ENCODE peak calls at places on chromosome 4, in eight cellular contexts. G, D, F, S, I, H, V and K are unnamed samples.

GRCh38 chr4:65943076-65943475 is 272.8 kb upstream of the EPHA5 start:
- DNase-seq in V (no peak), F (peak), G (peak), H (no peak), S (no peak), I (no peak), D (no peak), K (peak)

GRCh38 chr4:123846627-123847026 is 450.0 kb downstream of the SPRY1 start:
- DNase-seq in V (no peak), H (no peak), I (no peak), G (no peak), D (no peak), S (no peak), F (no peak), K (no peak)

GRCh38 chr4:8728536-8729407 is 136.2 kb downstream of the CPZ start:
- DNase-seq in I (no peak), H (peak), D (peak), F (no peak), G (no peak), V (no peak), S (no peak), K (no peak)

GRCh38 chr4:13160906-13161305 is 323.2 kb downstream of the RAB28 start:
- DNase-seq in G (no peak), H (no peak), I (peak), F (no peak), V (no peak), S (no peak), D (no peak), K (peak)

GRCh38 chr4:31482691-31483090 is 762.5 kb downstream of the PCDH7 start:
- DNase-seq in V (no peak), S (no peak), I (no peak), H (no peak), D (no peak), F (no peak), G (no peak), K (no peak)

GRCh38 chr4:163404570-163404969 is 60.9 kb downstream of the NPY5R start:
- DNase-seq in D (no peak), I (no peak), S (no peak), H (no peak), G (peak), F (no peak), V (no peak), K (no peak)

GRCh38 chr4:10203851-10204250 is 87.3 kb upstream of the WDR1 start:
- DNase-seq in G (no peak), H (no peak), F (no peak), D (no peak), V (no peak), I (no peak), S (no peak), K (no peak)

GRCh38 chr4:94160774-94161173 is 46.9 kb upstream of the SMARCAD1 start:
- DNase-seq in I (no peak), V (no peak), D (no peak), S (no peak), F (no peak), H (peak), G (no peak), K (no peak)

GRCh38 chr4:8564595-8564994 is 15.6 kb upstream of the GPR78 start:
- DNase-seq in S (no peak), F (no peak), G (no peak), V (no peak), I (no peak), D (no peak), H (no peak), K (no peak)

GRCh38 chr4:187436251-187436650 is 559.3 kb upstream of the ZFP42 start:
- DNase-seq in F (no peak), I (no peak), D (no peak), S (no peak), H (no peak), V (no peak), G (no peak), K (no peak)

DNA sequence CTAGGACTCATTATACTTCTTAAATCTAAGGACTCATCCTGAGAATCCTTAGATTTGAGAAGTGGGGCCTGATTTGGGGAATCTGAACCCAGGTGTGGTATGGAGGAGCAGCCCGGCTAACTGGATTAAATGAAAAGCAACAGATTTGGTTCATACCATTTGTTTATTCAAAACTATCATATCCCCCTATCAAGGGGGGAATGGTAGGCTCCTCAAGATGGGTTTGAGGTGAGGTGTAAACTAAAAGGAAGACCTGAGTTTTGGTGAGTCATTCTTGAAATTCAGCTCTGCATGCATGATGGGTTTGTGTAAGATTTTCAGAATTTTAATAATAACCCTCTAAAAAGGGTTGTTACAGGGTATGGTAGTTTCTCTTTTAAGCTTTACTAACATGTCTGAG is 53.4 kb downstream of the CASP6 start:
- DNase-seq in F (no peak), I (no peak), D (no peak), V (no peak), H (no peak), S (no peak), G (no peak), K (no peak)
- TF ChIP-seq POLR2A in F (no peak), I (no peak), D (no peak), V (no peak), H (no peak), S (no peak), G (no peak), K (no peak)

GRCh38 chr4:47485047-47485692 is at the start of gene ATP10D:
- DNase-seq in S (peak), G (peak), H (peak), I (peak), F (peak), D (peak), V (peak), K (peak)
- TF ChIP-seq POLR2A in S (peak), G (peak), H (peak), I (peak), F (peak), D (no peak), V (peak), K (peak)

GRCh38 chr4:48137766-48138349 is 3.8 kb upstream of the TXK start:
- DNase-seq in F (no peak), H (no peak), G (no peak), S (no peak), V (no peak), I (no peak), D (no peak), K (no peak)

GRCh38 chr4:48138936-48139335 is 4.9 kb upstream of the TXK start:
- DNase-seq in I (no peak), D (no peak), F (no peak), G (no peak), V (no peak), H (no peak), S (no peak), K (no peak)

GRCh38 chr4:48141048-48141447 is 7.0 kb upstream of the TXK start:
- DNase-seq in H (no peak), D (no peak), V (no peak), G (peak), I (peak), S (no peak), F (peak), K (no peak)

GRCh38 chr4:48139688-48140087 is 5.6 kb upstream of the TXK start:
- DNase-seq in G (no peak), S (no peak), D (no peak), I (peak), V (no peak), F (no peak), H (no peak), K (no peak)

GRCh38 chr4:48138511-48138910 is 4.5 kb upstream of the TXK start:
- DNase-seq in D (no peak), H (no peak), G (no peak), V (no peak), F (no peak), S (no peak), I (no peak), K (no peak)
- TF ChIP-seq POLR2A in D (no peak), H (no peak), G (no peak), V (no peak), F (no peak), S (no peak), I (no peak), K (no peak)

GRCh38 chr4:38150766-38151165 is 190.6 kb downstream of the PTTG2 start:
- DNase-seq in G (no peak), D (no peak), F (no peak), S (no peak), V (no peak), I (peak), H (no peak), K (no peak)
- TF ChIP-seq POLR2A in G (no peak), D (no peak), F (no peak), S (no peak), V (no peak), I (no peak), H (no peak), K (no peak)

GRCh38 chr4:7043521-7044414 is 596 bp downstream of the TADA2B start:
- DNase-seq in S (peak), I (peak), G (no peak), F (peak), H (no peak), V (no peak), D (no peak), K (peak)
- TF ChIP-seq POLR2A in S (peak), I (no peak), G (no peak), F (no peak), H (no peak), V (no peak), D (no peak), K (peak)

DNA sequence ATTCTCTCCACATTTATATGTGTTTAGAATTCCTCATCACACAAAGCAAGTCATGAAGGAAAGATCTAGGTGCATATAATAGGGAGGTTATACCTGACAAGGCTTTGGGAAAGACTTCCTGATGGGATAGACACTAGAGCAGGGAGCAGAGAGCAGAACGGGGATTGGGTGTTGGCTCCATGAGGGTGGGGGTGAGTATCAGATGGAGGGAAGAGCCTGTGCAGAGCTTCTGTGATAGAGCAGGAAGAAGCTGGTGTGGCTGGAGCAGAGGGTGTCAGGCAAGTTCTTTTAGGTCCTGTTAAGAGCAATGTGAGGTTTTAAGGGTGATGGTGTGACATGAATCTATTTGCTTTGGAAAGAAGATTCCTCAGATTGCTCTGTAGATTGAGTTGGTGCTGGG is 10.5 kb downstream of the NSD2 start:
- DNase-seq in I (no peak), V (no peak), D (no peak), F (no peak), S (no peak), H (no peak), G (no peak), K (no peak)
- TF ChIP-seq POLR2A in I (no peak), V (no peak), D (no peak), F (no peak), S (no peak), H (no peak), G (no peak), K (no peak)

DNA sequence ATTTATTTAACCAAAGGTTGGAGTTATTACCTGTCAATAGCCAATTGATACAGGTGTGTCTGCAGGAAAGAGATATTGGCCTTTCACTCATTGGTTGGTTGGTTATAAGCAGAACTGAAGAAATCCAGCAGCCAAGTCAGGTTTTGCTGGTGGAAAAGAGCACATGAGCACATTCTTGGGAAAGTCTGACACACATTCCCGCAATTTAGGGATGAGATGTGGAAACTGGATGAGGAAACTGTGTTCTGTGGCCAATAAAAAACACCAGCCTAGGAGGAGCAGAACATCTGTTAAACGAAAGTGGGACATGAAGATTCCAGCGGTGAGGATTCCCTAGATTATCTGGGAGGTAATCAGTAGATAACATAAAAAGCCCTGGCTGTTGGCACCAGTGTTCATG is 567.4 kb upstream of the CPEB2 start:
- DNase-seq in S (no peak), H (no peak), G (no peak), I (no peak), F (no peak), D (no peak), V (no peak), K (no peak)
- TF ChIP-seq POLR2A in S (no peak), H (no peak), G (no peak), I (no peak), F (no peak), D (no peak), V (no peak), K (no peak)

GRCh38 chr4:87390931-87391782 is at the start of gene HSD17B11:
- DNase-seq in S (peak), H (peak), D (peak), F (peak), G (peak), V (peak), I (peak), K (peak)
- TF ChIP-seq POLR2A in S (peak), H (peak), D (no peak), F (peak), G (peak), V (peak), I (no peak), K (peak)

DNA sequence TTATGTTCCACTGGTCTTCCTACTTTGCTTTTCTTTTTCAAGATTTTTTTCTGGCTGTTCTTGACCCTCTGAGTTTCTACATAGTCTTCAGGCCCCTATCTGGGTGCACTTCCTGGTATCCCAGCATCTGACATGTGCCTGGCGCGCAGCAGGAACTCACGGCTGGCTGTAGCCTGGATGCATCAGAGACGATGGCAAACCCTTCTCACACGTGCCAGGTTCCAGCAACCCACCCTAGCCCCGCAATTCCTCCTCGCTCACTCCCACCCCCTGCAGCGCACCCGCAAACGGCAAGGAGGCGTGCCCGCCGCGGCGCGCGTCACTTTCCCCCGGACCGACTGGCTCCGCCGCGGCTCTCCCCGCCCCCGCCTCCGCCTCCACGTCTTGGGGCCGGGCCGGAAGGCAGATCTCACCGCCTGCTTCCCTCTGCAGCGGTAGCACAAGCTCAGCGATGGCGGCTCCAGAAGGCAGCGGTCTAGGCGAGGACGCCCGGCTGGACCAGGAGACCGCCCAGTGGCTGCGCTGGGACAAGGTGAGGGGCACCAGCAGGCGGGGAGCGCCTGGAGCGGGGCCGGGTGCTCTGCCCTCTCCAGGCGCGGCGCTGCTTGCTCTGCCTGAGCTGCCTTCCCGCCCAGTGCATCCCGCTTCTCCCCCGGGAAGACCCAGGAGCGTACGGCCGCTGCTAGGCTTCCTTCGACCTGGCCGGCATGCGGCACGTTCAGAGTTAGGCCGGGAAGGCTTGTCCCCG is at the start of gene PGM2:
- DNase-seq in G (peak), S (peak), D (peak), H (peak), I (peak), F (peak), V (peak), K (peak)
- TF ChIP-seq POLR2A in G (peak), S (peak), D (no peak), H (peak), I (peak), F (peak), V (peak), K (peak)

DNA sequence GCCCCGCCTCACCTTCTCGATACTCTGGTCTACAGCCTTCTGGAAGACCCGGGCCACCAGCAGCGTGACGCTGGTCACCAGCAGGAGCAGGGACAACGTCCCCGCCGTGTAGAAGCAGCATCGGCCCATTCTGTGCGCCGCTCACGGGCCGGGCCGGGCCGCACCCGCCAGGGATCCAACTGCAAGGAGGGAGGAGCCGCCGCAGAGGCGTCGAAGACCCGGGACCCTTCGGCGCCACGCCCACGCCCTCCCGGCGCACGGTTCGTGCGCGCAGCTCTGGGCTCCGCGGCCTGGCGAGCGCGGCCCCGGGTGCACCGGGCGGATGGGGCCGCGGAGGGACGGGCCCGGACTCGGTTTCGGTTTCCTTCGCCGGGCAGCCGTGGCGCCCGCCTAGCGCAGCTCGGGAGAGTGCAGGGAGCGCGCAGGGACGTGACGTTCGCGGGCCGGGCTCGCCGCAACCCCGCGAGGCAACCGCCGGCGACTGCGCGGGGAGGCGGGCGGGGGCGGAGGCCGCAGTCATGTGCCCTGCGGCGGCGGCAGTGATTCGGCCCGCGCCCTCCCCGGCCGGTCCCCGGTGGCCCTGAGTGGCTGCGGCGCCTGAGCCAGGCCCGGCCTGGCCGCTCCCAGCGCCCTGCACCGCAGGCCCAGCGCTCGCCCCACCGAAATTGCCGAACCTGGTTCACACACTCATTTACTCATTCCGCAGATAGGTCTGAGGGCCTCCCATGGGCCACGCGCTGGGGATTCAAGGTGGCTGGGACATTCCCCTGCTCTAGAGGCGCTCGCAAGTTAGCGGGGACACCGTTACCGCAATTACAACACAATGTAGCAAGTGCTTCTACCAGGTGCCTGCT is at the start of gene SCARB2:
- DNase-seq in S (peak), V (peak), D (peak), F (peak), I (peak), G (peak), H (peak), K (peak)
- TF ChIP-seq POLR2A in S (peak), V (peak), D (no peak), F (peak), I (peak), G (no peak), H (peak), K (peak)